ENCODE peak calls at places on chromosomes 1 and 21, in nine cellular contexts. R is ELR; J is uterus; U is activated naive CD4-positive, alpha-beta T cell; K is MCF 10A; F is naive thymus-derived CD4-positive, alpha-beta T cell; I is activated CD4-positive, alpha-beta memory T cell treated with anti-CD3 and anti-CD28 coated beads for 36 hours; Y is GM23338; X is fibroblast of villous mesenchyme. C is an unnamed sample.

GRCh38 chr1:243483084-243483845 is 227.4 kb downstream of the SDCCAG8 start:
- DNase-seq in R (no peak), J (no peak), U (peak; percentile 16), K (no peak), F (peak; percentile 16), I (peak; percentile 17), Y (peak; percentile 70), X (no peak), C (no peak)

GRCh38 chr1:94739521-94740061 is 80.6 kb upstream of the SLC44A3 start:
- DNase-seq in R (peak; percentile 96), J (no peak), U (no peak), K (peak; percentile 94), F (no peak), I (no peak), Y (no peak), X (peak; percentile 97), C (no peak)

GRCh38 chr1:244653439-244654283 is 735 bp downstream of the DESI2 start:
- DNase-seq in R (peak; percentile 44), J (no peak), U (no peak), K (peak; percentile 65), F (peak; percentile 10), I (no peak), Y (peak; percentile 44), X (peak; percentile 37), C (peak; percentile 21)

GRCh38 chr1:27873671-27874384 is 1.5 kb downstream of the THEMIS2 start:
- DNase-seq in R (no peak), J (no peak), U (no peak), K (no peak), F (no peak), I (peak; percentile 35), Y (no peak), X (no peak), C (peak; percentile 26)

GRCh38 chr1:189782280-189782679 is 695.4 kb downstream of the BRINP3 start:
- DNase-seq in R (no peak), J (no peak), U (no peak), K (no peak), F (no peak), I (no peak), Y (peak; percentile 4), X (no peak), C (no peak)

GRCh38 chr1:25754421-25755195 is 45.4 kb upstream of the SELENON start:
- DNase-seq in R (no peak), J (no peak), U (peak; percentile 43), K (no peak), F (peak; percentile 69), I (no peak), Y (peak; percentile 25), X (no peak), C (no peak)

GRCh38 chr1:44611419-44611818 is 62.9 kb downstream of the TMEM53 start:
- DNase-seq in R (no peak), J (no peak), U (no peak), K (no peak), F (no peak), I (no peak), Y (no peak), X (no peak), C (no peak)

GRCh38 chr1:229854620-229855019 is 212.4 kb upstream of the GALNT2 start:
- DNase-seq in R (no peak), J (no peak), U (no peak), K (no peak), F (no peak), I (no peak), Y (no peak), X (no peak), C (no peak)

GRCh38 chr1:168972887-168973286 is 133.6 kb upstream of the ATP1B1 start:
- DNase-seq in R (no peak), J (no peak), U (no peak), K (peak; percentile 22), F (no peak), I (no peak), Y (no peak), X (no peak), C (no peak)

GRCh38 chr1:87834941-87835340 is 506.3 kb downstream of the LMO4 start:
- DNase-seq in R (no peak), J (no peak), U (no peak), K (peak; percentile 66), F (no peak), I (no peak), Y (no peak), X (no peak), C (no peak)

GRCh38 chr1:56065729-56066128 is 513.6 kb downstream of the PLPP3 start:
- DNase-seq in R (peak; percentile 48), J (no peak), U (no peak), K (no peak), F (no peak), I (no peak), Y (no peak), X (peak; percentile 55), C (no peak)

GRCh38 chr1:172883844-172884243 is 166.9 kb downstream of the TNFSF18 start:
- DNase-seq in R (no peak), J (no peak), U (no peak), K (no peak), F (no peak), I (peak; percentile 24), Y (no peak), X (no peak), C (no peak)

GRCh38 chr1:220217383-220217988 is 54.8 kb downstream of the RAB3GAP2 start:
- DNase-seq in R (peak; percentile 42), J (no peak), U (no peak), K (peak; percentile 55), F (no peak), I (no peak), Y (peak; percentile 66), X (no peak), C (peak; percentile 10)

GRCh38 chr1:107870691-107871090 is 94.3 kb downstream of the VAV3 start:
- DNase-seq in R (no peak), J (no peak), U (no peak), K (peak; percentile 49), F (no peak), I (no peak), Y (no peak), X (no peak), C (no peak)

GRCh38 chr1:16115468-16116363 is 40.2 kb downstream of the EPHA2 start:
- DNase-seq in R (no peak), J (no peak), U (no peak), K (no peak), F (no peak), I (no peak), Y (peak; percentile 84), X (no peak), C (no peak)

GRCh38 chr1:183609313-183609712 is 19.1 kb upstream of the NCF2 start:
- DNase-seq in R (peak; percentile 92), J (peak; percentile 65), U (no peak), K (peak; percentile 87), F (no peak), I (peak; percentile 34), Y (peak; percentile 31), X (peak; percentile 75), C (no peak)

GRCh38 chr1:184225501-184226487 is 161.0 kb upstream of the C1orf21 start:
- DNase-seq in R (no peak), J (no peak), U (no peak), K (no peak), F (no peak), I (no peak), Y (peak; percentile 18), X (no peak), C (no peak)

GRCh38 chr1:193592325-193592724 is 405.9 kb upstream of the B3GALT2 start:
- DNase-seq in R (no peak), J (no peak), U (no peak), K (peak; percentile 9), F (no peak), I (no peak), Y (no peak), X (no peak), C (peak; percentile 13)

GRCh38 chr1:190144650-190145049 is 333.0 kb downstream of the BRINP3 start:
- DNase-seq in R (no peak), J (no peak), U (no peak), K (no peak), F (no peak), I (no peak), Y (no peak), X (no peak), C (no peak)

GRCh38 chr1:109466440-109467300 is at the start of gene SYPL2:
- DNase-seq in R (peak; percentile 28), J (peak; percentile 71), U (no peak), K (no peak), F (no peak), I (peak; percentile 34), Y (peak; percentile 85), X (peak; percentile 37), C (no peak)

GRCh38 chr1:33445108-33445507 is 14.2 kb upstream of the PHC2 start:
- DNase-seq in R (no peak), J (no peak), U (no peak), K (no peak), F (no peak), I (no peak), Y (no peak), X (no peak), C (no peak)

GRCh38 chr1:59391216-59392179 is 94.6 kb downstream of the FGGY start:
- DNase-seq in R (no peak), J (peak; percentile 58), U (no peak), K (no peak), F (no peak), I (no peak), Y (no peak), X (no peak), C (no peak)

GRCh38 chr21:41080485-41080884 is 87.5 kb upstream of the BACE2 start:
- DNase-seq in R (no peak), J (no peak), U (no peak), K (no peak), F (no peak), I (no peak), Y (no peak), X (no peak), C (no peak)

GRCh38 chr21:43211085-43212071 is 42.6 kb downstream of the CRYAA start:
- DNase-seq in R (peak; percentile 24), J (no peak), U (no peak), K (no peak), F (no peak), I (no peak), Y (peak; percentile 63), X (no peak), C (no peak)

GRCh38 chr1:28887835-28888682 is 26.3 kb upstream of the EPB41 start:
- DNase-seq in R (no peak), J (peak; percentile 38), U (no peak), K (peak; percentile 8), F (no peak), I (no peak), Y (peak; percentile 70), X (no peak), C (no peak)

GRCh38 chr21:33039542-33039941 is 13.8 kb downstream of the OLIG2 start:
- DNase-seq in R (no peak), J (no peak), U (no peak), K (no peak), F (no peak), I (no peak), Y (peak; percentile 45), X (no peak), C (no peak)

GRCh38 chr1:44590475-44590874 is 83.8 kb downstream of the TMEM53 start:
- DNase-seq in R (peak; percentile 22), J (no peak), U (no peak), K (no peak), F (no peak), I (no peak), Y (no peak), X (no peak), C (no peak)

GRCh38 chr1:20138346-20138745 is 777 bp upstream of the PLA2G2F start:
- DNase-seq in R (no peak), J (no peak), U (no peak), K (no peak), F (no peak), I (no peak), Y (no peak), X (no peak), C (no peak)

GRCh38 chr1:151706464-151707415 is 9.9 kb downstream of the CELF3 start:
- DNase-seq in R (no peak), J (no peak), U (no peak), K (no peak), F (no peak), I (no peak), Y (no peak), X (no peak), C (no peak)

GRCh38 chr21:21383126-21383525 is 384.9 kb downstream of the NCAM2 start:
- DNase-seq in R (peak; percentile 21), J (no peak), U (no peak), K (peak; percentile 15), F (no peak), I (no peak), Y (no peak), X (peak; percentile 6), C (no peak)

GRCh38 chr1:218273757-218274505 is 11.2 kb upstream of the RRP15 start:
- DNase-seq in R (no peak), J (no peak), U (no peak), K (no peak), F (no peak), I (no peak), Y (no peak), X (no peak), C (no peak)